ENCODE peak calls at places on chromosome 1, in seven cellular contexts. Z, G, W, U, P, Y and H are unnamed samples.

GRCh38 chr1:24594328-24594598 is 38.4 kb downstream of the NCMAP start:
- DNase-seq in P (no peak), W (no peak), Y (no peak), U (no peak), Z (no peak), G (no peak), H (peak)

GRCh38 chr1:4027492-4028138 is 127.5 kb upstream of the C1orf174 start:
- DNase-seq in Z (no peak), U (no peak), Y (no peak), W (no peak), P (no peak), G (no peak), H (no peak)

GRCh38 chr1:117566556-117566955 is 39.3 kb upstream of the TENT5C start:
- DNase-seq in P (no peak), W (peak), G (no peak), Z (no peak), Y (no peak), U (no peak), H (no peak)

GRCh38 chr1:50846224-50846839 is 113.7 kb downstream of the FAF1 start:
- DNase-seq in U (peak), W (no peak), G (no peak), Z (no peak), Y (peak), P (no peak), H (no peak)

GRCh38 chr1:89802036-89802435 is 18.8 kb upstream of the LRRC8D start:
- DNase-seq in U (no peak), Z (no peak), G (no peak), Y (no peak), W (no peak), P (no peak), H (no peak)

GRCh38 chr1:93275634-93276295 is 69.9 kb upstream of the DR1 start:
- DNase-seq in P (no peak), W (peak), U (no peak), G (no peak), Z (no peak), Y (peak), H (no peak)

GRCh38 chr1:41713557-41714327 is 205.0 kb downstream of the HIVEP3 start:
- DNase-seq in U (no peak), W (no peak), G (no peak), Y (no peak), Z (no peak), P (no peak), H (peak)

GRCh38 chr1:232880354-232880753 is 70.1 kb upstream of the NTPCR start:
- DNase-seq in P (no peak), Y (no peak), W (no peak), Z (no peak), U (no peak), G (no peak), H (no peak)

GRCh38 chr1:31244326-31244725 is 4.6 kb upstream of the NKAIN1 start:
- DNase-seq in Z (no peak), W (no peak), U (no peak), P (no peak), G (no peak), Y (no peak), H (no peak)

GRCh38 chr1:47178665-47179022 is 11.2 kb downstream of the PDZK1IP1 start:
- DNase-seq in W (no peak), P (no peak), G (no peak), Y (no peak), Z (no peak), U (no peak), H (no peak)

GRCh38 chr1:80054129-80054528 is 1047.6 kb upstream of the ADGRL4 start:
- DNase-seq in W (peak), U (peak), Y (no peak), P (no peak), Z (no peak), G (no peak), H (peak)

GRCh38 chr1:163361123-163361934 is 39.6 kb downstream of the NUF2 start:
- DNase-seq in G (no peak), Z (no peak), W (no peak), P (no peak), U (no peak), Y (no peak), H (peak)

GRCh38 chr1:20371411-20371810 is 80.7 kb downstream of the VWA5B1 start:
- DNase-seq in Z (no peak), U (no peak), G (no peak), W (no peak), P (no peak), Y (no peak), H (no peak)

GRCh38 chr1:214833357-214833756 is 230.4 kb downstream of the CENPF start:
- DNase-seq in Y (no peak), W (no peak), G (no peak), P (no peak), U (no peak), Z (no peak), H (no peak)

GRCh38 chr1:42214447-42214871 is 49.9 kb upstream of the GUCA2A start:
- DNase-seq in Z (peak), P (no peak), W (peak), Y (no peak), U (no peak), G (no peak), H (peak)

GRCh38 chr1:240928265-240928664 is 316.3 kb upstream of the GREM2 start:
- DNase-seq in Y (no peak), G (no peak), W (no peak), P (no peak), U (no peak), Z (no peak), H (no peak)

GRCh38 chr1:179038528-179039281 is 13.0 kb downstream of the FAM20B start:
- DNase-seq in G (no peak), Y (no peak), U (no peak), Z (no peak), W (no peak), P (no peak), H (no peak)

GRCh38 chr1:216614011-216614934 is 109.0 kb downstream of the ESRRG start:
- DNase-seq in Y (no peak), G (no peak), P (no peak), U (no peak), Z (no peak), W (no peak), H (no peak)

GRCh38 chr1:203274603-203275381 is 30.5 kb upstream of the BTG2 start:
- DNase-seq in W (no peak), P (no peak), Y (no peak), G (no peak), Z (no peak), U (peak), H (no peak)

GRCh38 chr1:16186655-16187235 is 25.7 kb downstream of the ARHGEF19 start:
- DNase-seq in W (no peak), Y (no peak), P (no peak), U (no peak), Z (no peak), G (no peak), H (no peak)

GRCh38 chr1:46485564-46486431 is 3.8 kb upstream of the DMBX1 start:
- DNase-seq in G (no peak), Y (no peak), Z (no peak), P (no peak), W (no peak), U (peak), H (no peak)

GRCh38 chr1:42676534-42677087 is 5.6 kb upstream of the YBX1 start:
- DNase-seq in U (peak), Y (no peak), G (no peak), W (no peak), Z (no peak), P (no peak), H (no peak)

GRCh38 chr1:94951509-94952208 is 24.7 kb upstream of the CNN3 start:
- DNase-seq in W (no peak), Z (no peak), G (no peak), P (no peak), U (no peak), Y (no peak), H (no peak)

GRCh38 chr1:67590329-67590728 is 94.7 kb upstream of the GADD45A start:
- DNase-seq in Y (no peak), Z (no peak), U (no peak), P (no peak), G (no peak), W (no peak), H (no peak)

GRCh38 chr1:226002667-226003501 is 3.7 kb upstream of the SDE2 start:
- DNase-seq in U (peak), P (no peak), Y (peak), Z (peak), G (no peak), W (peak), H (no peak)

GRCh38 chr1:12424150-12424549 is 193.9 kb downstream of the DHRS3 start:
- DNase-seq in Z (no peak), U (no peak), Y (no peak), W (no peak), P (no peak), G (no peak), H (no peak)

GRCh38 chr1:151981178-151981525 is 12.5 kb downstream of the S100A10 start:
- DNase-seq in P (no peak), U (no peak), Y (no peak), W (no peak), G (no peak), Z (no peak), H (no peak)

GRCh38 chr1:152109998-152110294 is 5.3 kb downstream of the TCHH start:
- DNase-seq in Y (no peak), U (no peak), W (no peak), P (no peak), G (no peak), Z (no peak), H (no peak)

GRCh38 chr1:205971082-205971481 is 27.8 kb upstream of the SLC26A9 start:
- DNase-seq in U (no peak), P (no peak), G (no peak), Y (no peak), Z (no peak), W (no peak), H (no peak)

GRCh38 chr1:211236633-211237321 is 22.4 kb upstream of the RCOR3 start:
- DNase-seq in U (no peak), Y (no peak), Z (no peak), G (no peak), P (no peak), W (no peak), H (no peak)

GRCh38 chr1:18532390-18533170 is 51.9 kb downstream of the KLHDC7A start:
- DNase-seq in Z (no peak), Y (no peak), P (no peak), W (no peak), G (no peak), U (no peak), H (no peak)

GRCh38 chr1:205066221-205066818 is 17.9 kb downstream of the TMEM81 start:
- DNase-seq in W (no peak), Z (no peak), G (no peak), U (no peak), Y (no peak), P (no peak), H (no peak)

GRCh38 chr1:208300084-208300770 is 56.0 kb upstream of the PLXNA2 start:
- DNase-seq in Y (peak), P (no peak), G (no peak), U (no peak), W (peak), Z (no peak), H (no peak)

GRCh38 chr1:171663036-171663853 is 10.8 kb upstream of the MYOC start:
- DNase-seq in P (no peak), Y (no peak), U (no peak), G (no peak), W (no peak), Z (no peak), H (no peak)

GRCh38 chr1:3036646-3037280 is 15.5 kb downstream of the ACTRT2 start:
- DNase-seq in P (no peak), U (peak), G (no peak), W (no peak), Y (no peak), Z (no peak), H (no peak)

GRCh38 chr1:183689770-183690204 is 36.7 kb upstream of the APOBEC4 start:
- DNase-seq in G (no peak), Y (no peak), U (no peak), Z (no peak), P (no peak), W (no peak), H (no peak)

GRCh38 chr1:15106608-15107007 is 46.9 kb upstream of the TMEM51 start:
- DNase-seq in P (no peak), Y (peak), U (no peak), W (no peak), G (no peak), Z (no peak), H (no peak)

GRCh38 chr1:84995484-84996334 is 1.2 kb downstream of the MCOLN2 start:
- DNase-seq in W (no peak), P (no peak), G (no peak), Y (no peak), U (no peak), Z (no peak), H (no peak)

GRCh38 chr1:85001742-85002141 is 4.8 kb upstream of the MCOLN2 start:
- DNase-seq in U (no peak), W (no peak), P (no peak), Z (no peak), Y (no peak), G (no peak), H (no peak)

GRCh38 chr1:84996846-84997666 is at the start of gene MCOLN2:
- DNase-seq in Y (peak), P (peak), Z (peak), G (peak), U (peak), W (no peak), H (no peak)

GRCh38 chr1:84998642-84999280 is 1.8 kb upstream of the MCOLN2 start:
- DNase-seq in U (no peak), P (peak), W (no peak), G (peak), Z (no peak), Y (no peak), H (no peak)

GRCh38 chr1:84997667-84998600 is 1.0 kb upstream of the MCOLN2 start:
- DNase-seq in U (no peak), P (no peak), Y (no peak), Z (no peak), G (no peak), W (no peak), H (no peak)
- H3K27ac ChIP-seq in U (no peak), P (no peak), Y (no peak), Z (no peak), G (peak), W (no peak), H (no peak)

GRCh38 chr1:186875874-186876273 is 47.1 kb downstream of the PLA2G4A start:
- DNase-seq in W (no peak), G (no peak), P (no peak), Z (no peak), Y (no peak), U (no peak), H (no peak)
- H3K27ac ChIP-seq in W (no peak), G (no peak), P (no peak), Z (no peak), Y (no peak), U (no peak), H (no peak)

DNA sequence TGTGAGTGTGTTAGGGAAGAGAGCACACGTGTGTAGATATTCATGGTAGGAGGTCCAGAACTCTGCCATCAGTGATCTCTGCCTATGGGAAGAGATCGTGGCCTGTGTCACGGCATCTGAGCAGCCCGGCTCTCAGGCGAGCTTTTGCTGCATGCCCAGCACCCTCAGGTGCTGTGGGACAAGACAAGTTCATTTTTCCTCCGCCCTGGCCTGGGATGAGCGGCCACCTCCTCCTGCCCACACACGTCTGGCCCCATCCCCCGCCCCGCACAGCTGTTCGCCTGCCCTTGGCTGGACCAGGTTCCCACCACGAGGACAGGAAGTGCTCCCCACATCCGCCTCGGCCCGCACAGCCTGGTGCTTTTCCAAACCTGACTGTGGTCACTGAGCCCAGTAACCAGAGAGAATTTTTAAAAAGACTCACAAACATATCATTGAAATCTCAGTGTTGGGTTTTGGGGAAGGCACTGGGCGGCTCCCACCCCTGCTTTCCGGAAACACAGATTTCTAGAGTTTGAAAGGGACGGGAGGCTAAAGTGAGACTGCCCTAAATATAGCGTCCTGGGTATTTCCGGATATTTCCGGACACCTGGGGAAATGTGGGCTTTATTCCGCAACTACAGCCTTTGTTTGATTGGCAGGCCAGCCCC is 18.0 kb downstream of the BMP8A start:
- DNase-seq in P (no peak), Z (no peak), G (no peak), U (peak), W (no peak), Y (no peak), H (no peak)
- H3K27ac ChIP-seq in P (no peak), Z (no peak), G (no peak), U (no peak), W (no peak), Y (no peak), H (no peak)

GRCh38 chr1:185291647-185292046 is 25.4 kb downstream of the IVNS1ABP start:
- DNase-seq in U (no peak), W (no peak), Z (no peak), G (no peak), Y (no peak), P (no peak), H (no peak)
- H3K27ac ChIP-seq in U (no peak), W (no peak), Z (no peak), G (no peak), Y (no peak), P (no peak), H (no peak)

GRCh38 chr1:23383547-23384311 is 14.1 kb upstream of the ZNF436 start:
- DNase-seq in W (no peak), Y (no peak), Z (no peak), U (no peak), G (no peak), P (no peak), H (no peak)

GRCh38 chr1:23387494-23387893 is 17.9 kb upstream of the ZNF436 start:
- DNase-seq in U (no peak), G (no peak), P (no peak), Z (no peak), W (no peak), Y (no peak), H (no peak)

GRCh38 chr1:23381233-23381885 is 11.7 kb upstream of the ZNF436 start:
- DNase-seq in G (no peak), W (no peak), Y (no peak), Z (no peak), U (no peak), P (no peak), H (no peak)

GRCh38 chr1:23385119-23385621 is 15.5 kb upstream of the ZNF436 start:
- DNase-seq in G (no peak), P (no peak), U (no peak), Y (no peak), Z (no peak), W (no peak), H (no peak)

GRCh38 chr1:23384312-23385058 is 14.8 kb upstream of the ZNF436 start:
- DNase-seq in Z (no peak), P (no peak), U (no peak), W (no peak), G (no peak), Y (no peak), H (no peak)
- H3K27ac ChIP-seq in Z (no peak), P (no peak), U (peak), W (no peak), G (no peak), Y (peak), H (no peak)

GRCh38 chr1:228502522-228502921 is 15.3 kb downstream of the RNF187 start:
- DNase-seq in W (peak), Y (no peak), Z (no peak), U (no peak), P (peak), G (no peak), H (no peak)

GRCh38 chr1:228497206-228497605 is 10.0 kb downstream of the RNF187 start:
- DNase-seq in U (no peak), G (no peak), W (no peak), Z (no peak), P (no peak), Y (no peak), H (no peak)

GRCh38 chr1:228500143-228500736 is 13.1 kb downstream of the RNF187 start:
- DNase-seq in Y (no peak), U (no peak), W (no peak), P (no peak), Z (no peak), G (no peak), H (no peak)

GRCh38 chr1:228497817-228498216 is 10.6 kb downstream of the RNF187 start:
- DNase-seq in Z (no peak), G (no peak), U (no peak), Y (no peak), P (no peak), W (no peak), H (no peak)

GRCh38 chr1:228500901-228501871 is 14.0 kb downstream of the RNF187 start:
- DNase-seq in P (peak), Z (peak), G (peak), U (peak), Y (peak), W (peak), H (peak)
- H3K27ac ChIP-seq in P (no peak), Z (no peak), G (no peak), U (no peak), Y (no peak), W (no peak), H (no peak)

GRCh38 chr1:40662864-40663263 is 2.6 kb downstream of the RIMS3 start:
- DNase-seq in G (no peak), Y (no peak), U (no peak), W (no peak), Z (no peak), P (no peak), H (peak)
- H3K27ac ChIP-seq in G (no peak), Y (no peak), U (no peak), W (no peak), Z (no peak), P (no peak), H (no peak)

DNA sequence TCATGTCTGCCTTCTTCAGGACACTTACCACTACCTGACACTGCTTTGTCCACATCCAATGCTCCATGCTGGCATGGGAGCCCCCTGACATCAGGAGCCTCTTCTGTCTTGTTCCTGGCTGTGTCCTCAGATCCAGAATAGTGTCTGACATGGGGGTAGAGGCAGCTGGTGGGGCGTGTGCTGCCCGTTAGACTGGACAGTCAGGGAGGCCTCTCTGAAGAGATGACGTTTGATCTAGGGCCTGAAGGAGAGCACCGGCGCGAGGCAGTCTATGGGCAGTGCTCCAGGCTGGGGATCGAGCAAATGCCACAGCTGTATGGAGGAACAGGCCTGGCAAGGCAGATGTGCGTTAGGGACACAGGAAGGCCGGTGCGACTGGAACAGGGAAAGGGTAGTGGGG is 16.6 kb downstream of the SLC9A1 start:
- DNase-seq in W (no peak), P (no peak), Y (no peak), U (no peak), G (no peak), Z (no peak), H (no peak)
- H3K27ac ChIP-seq in W (no peak), P (no peak), Y (peak), U (peak), G (peak), Z (no peak), H (no peak)

GRCh38 chr1:112674986-112675727 is 698 bp downstream of the MOV10 start:
- DNase-seq in U (peak), P (peak), W (no peak), Y (no peak), G (peak), Z (no peak), H (no peak)

GRCh38 chr1:112674440-112674985 is at the start of gene MOV10:
- DNase-seq in Z (peak), W (peak), U (peak), Y (peak), G (peak), P (peak), H (peak)

GRCh38 chr1:112676543-112676942 is 2.1 kb downstream of the MOV10 start:
- DNase-seq in W (no peak), Z (no peak), G (no peak), P (no peak), Y (no peak), U (no peak), H (no peak)

GRCh38 chr1:112677501-112677900 is 3.0 kb downstream of the MOV10 start:
- DNase-seq in Z (no peak), Y (no peak), W (no peak), U (no peak), G (no peak), P (no peak), H (no peak)

GRCh38 chr1:112675728-112676381 is 1.4 kb downstream of the MOV10 start:
- DNase-seq in P (no peak), Z (no peak), G (no peak), U (no peak), W (no peak), Y (no peak), H (no peak)
- H3K27ac ChIP-seq in P (peak), Z (peak), G (peak), U (peak), W (no peak), Y (peak), H (no peak)